ENCODE peak calls at places on chromosomes 2 and 18, in ten cellular contexts. E is GM04504; N is NCI-H774; B is WTC11; M is RPMI8226; U is activated CD4-positive, alpha-beta T cell treated with anti-CD3 and anti-CD28 coated beads, Interleukin-2, amount 50 U/mL, for 24 hours; J is ELR; T is SJSA1; Y is stimulated activated CD8-positive, alpha-beta memory T cell treated with anti-CD3 and anti-CD28 coated beads, Interleukin-2, amount 100 ng/mL, for 1 hour; F is activated gamma-delta T cell treated with Interleukin-2 at 50 U/mL for 16 hours. X is an unnamed sample.

GRCh38 chr18:44601447-44601846 is 79.2 kb upstream of the SETBP1 start:
- DNase-seq in J (peak), N (no peak), T (peak), E (peak), F (no peak), M (no peak), U (no peak), Y (no peak), B (no peak), X (no peak)

GRCh38 chr2:40550085-40550484 is 98.2 kb upstream of the SLC8A1 start:
- DNase-seq in U (no peak), Y (no peak), F (no peak), J (no peak), E (no peak), T (no peak), M (no peak), B (no peak), N (no peak), X (peak)

GRCh38 chr2:240155080-240156025 is 14.9 kb upstream of the OTOS start:
- DNase-seq in Y (no peak), T (no peak), U (no peak), B (no peak), E (no peak), N (no peak), F (no peak), J (no peak), M (no peak), X (no peak)

GRCh38 chr18:56374005-56374655 is 264.3 kb downstream of the TXNL1 start:
- DNase-seq in B (no peak), J (peak), F (no peak), T (peak), E (no peak), M (peak), N (no peak), U (no peak), Y (no peak), X (no peak)

GRCh38 chr2:189402932-189403331 is 38.3 kb upstream of the WDR75 start:
- DNase-seq in U (no peak), M (no peak), B (no peak), T (peak), N (no peak), Y (no peak), J (peak), F (no peak), E (no peak), X (no peak)

GRCh38 chr18:37484893-37485834 is 80.4 kb downstream of the CELF4 start:
- DNase-seq in B (peak), E (no peak), N (peak), U (no peak), F (no peak), J (no peak), M (peak), Y (no peak), T (no peak), X (no peak)

GRCh38 chr2:14675489-14675888 is 43.0 kb downstream of the LRATD1 start:
- DNase-seq in M (no peak), J (no peak), N (no peak), E (no peak), F (no peak), Y (no peak), T (no peak), B (no peak), U (no peak), X (no peak)

GRCh38 chr2:189254268-189254883 is 74.8 kb upstream of the COL5A2 start:
- DNase-seq in T (peak), E (peak), F (no peak), N (no peak), B (no peak), J (peak), U (no peak), M (no peak), Y (no peak), X (no peak)

GRCh38 chr2:163778045-163778753 is 42.4 kb upstream of the FIGN start:
- DNase-seq in B (no peak), M (no peak), U (no peak), Y (no peak), T (peak), F (no peak), J (peak), N (no peak), E (peak), X (no peak)

GRCh38 chr2:105755895-105756294 is 11.2 kb downstream of the NCK2 start:
- DNase-seq in U (no peak), E (no peak), J (no peak), Y (no peak), M (no peak), B (no peak), T (no peak), F (no peak), N (no peak), X (no peak)

GRCh38 chr2:68653538-68653982 is 10.2 kb downstream of the PROKR1 start:
- DNase-seq in J (peak), N (no peak), Y (peak), F (peak), T (peak), E (no peak), M (no peak), U (peak), B (no peak), X (no peak)

GRCh38 chr2:232478571-232479340 is 8.9 kb downstream of the ECEL1 start:
- DNase-seq in B (no peak), F (no peak), U (no peak), T (no peak), Y (no peak), M (no peak), J (no peak), E (no peak), N (no peak), X (no peak)

GRCh38 chr2:203732953-203733510 is 26.6 kb downstream of the CD28 start:
- DNase-seq in E (no peak), M (no peak), U (no peak), Y (no peak), B (no peak), N (no peak), T (no peak), J (no peak), F (no peak), X (no peak)

GRCh38 chr18:79600141-79600540 is 79.5 kb upstream of the CTDP1 start:
- DNase-seq in N (no peak), T (no peak), U (no peak), M (no peak), E (no peak), Y (no peak), B (no peak), J (no peak), F (no peak), X (no peak)

GRCh38 chr2:70261501-70261900 is 3.6 kb downstream of the PCYOX1 start:
- DNase-seq in T (peak), M (no peak), N (no peak), Y (no peak), E (no peak), U (no peak), B (no peak), J (no peak), F (no peak), X (no peak)

GRCh38 chr2:134232868-134233732 is 20.8 kb upstream of the MGAT5 start:
- DNase-seq in U (no peak), T (no peak), M (peak), E (no peak), J (peak), B (no peak), F (peak), N (no peak), Y (no peak), X (no peak)

GRCh38 chr2:114009125-114009923 is 119.4 kb downstream of the ACTR3 start:
- DNase-seq in Y (no peak), E (no peak), B (no peak), U (no peak), T (no peak), N (no peak), F (no peak), J (no peak), M (no peak), X (no peak)

GRCh38 chr2:12807907-12808810 is 91.4 kb downstream of the TRIB2 start:
- DNase-seq in B (no peak), M (no peak), U (no peak), Y (no peak), J (no peak), E (no peak), T (no peak), N (no peak), F (no peak), X (no peak)

GRCh38 chr18:11339121-11339520 is 189.8 kb upstream of the PIEZO2 start:
- DNase-seq in Y (no peak), U (no peak), J (no peak), F (no peak), N (no peak), B (no peak), T (no peak), M (no peak), E (no peak), X (no peak)

GRCh38 chr18:48735070-48735676 is 196.3 kb downstream of the CTIF start:
- DNase-seq in T (no peak), M (no peak), U (no peak), N (no peak), F (no peak), Y (no peak), B (no peak), E (no peak), J (peak), X (no peak)

GRCh38 chr2:27663160-27663462 is 303 bp downstream of the SUPT7L start:
- DNase-seq in T (no peak), J (no peak), N (no peak), M (peak), U (no peak), E (no peak), B (no peak), F (no peak), Y (no peak), X (no peak)

GRCh38 chr18:79547413-79548076 is 132.1 kb upstream of the CTDP1 start:
- DNase-seq in N (no peak), T (no peak), U (no peak), E (no peak), J (no peak), F (no peak), B (no peak), Y (no peak), M (no peak), X (no peak)

GRCh38 chr2:62050456-62051045 is 145.1 kb downstream of the COMMD1 start:
- DNase-seq in B (no peak), Y (no peak), J (no peak), M (no peak), N (no peak), F (no peak), T (no peak), U (no peak), E (no peak), X (no peak)

GRCh38 chr2:231190531-231191197 is 7.8 kb upstream of the ARMC9 start:
- DNase-seq in U (no peak), E (no peak), N (no peak), F (no peak), T (no peak), Y (no peak), B (peak), J (no peak), M (no peak), X (no peak)

GRCh38 chr2:204008352-204008751 is 71.8 kb downstream of the ICOS start:
- DNase-seq in T (no peak), N (no peak), B (no peak), U (no peak), F (no peak), E (no peak), J (no peak), Y (no peak), M (no peak), X (no peak)